ENCODE peak calls at places on chromosome 17, in four cellular contexts. One of them, this sample, is unnamed.
A peak's percentile ranks its signal among the peaks of the same experiment; 100 is the strongest.

GRCh38 chr17:28041844-28042656 is 427 bp upstream of the NLK start:
- DNase-seq in tibial artery: no peak
- DNase-seq in astrocyte of the spinal cord: no peak
- DNase-seq in neuronal stem cell: no peak
- DNase-seq in this sample: no peak

GRCh38 chr17:6657633-6658287 is 6.2 kb downstream of the C17orf100 start:
- DNase-seq in tibial artery: no peak
- DNase-seq in astrocyte of the spinal cord: no peak
- DNase-seq in neuronal stem cell: no peak
- DNase-seq in this sample: no peak

GRCh38 chr17:80832266-80832676 is 159.4 kb upstream of the CHMP6 start:
- DNase-seq in neuronal stem cell: no peak
- DNase-seq in astrocyte of the spinal cord: peak; percentile 75
- DNase-seq in tibial artery: no peak
- DNase-seq in this sample: peak; percentile 57

GRCh38 chr17:78826836-78827509 is 13.6 kb downstream of the USP36 start:
- DNase-seq in tibial artery: peak; percentile 49
- DNase-seq in neuronal stem cell: no peak
- DNase-seq in astrocyte of the spinal cord: no peak
- DNase-seq in this sample: no peak

GRCh38 chr17:67055041-67055443 is 10.7 kb downstream of the CACNG1 start:
- DNase-seq in astrocyte of the spinal cord: no peak
- DNase-seq in neuronal stem cell: no peak
- DNase-seq in tibial artery: no peak
- DNase-seq in this sample: no peak

GRCh38 chr17:81991684-81992513 is 14.5 kb downstream of the ASPSCR1 start:
- DNase-seq in tibial artery: peak; percentile 45
- DNase-seq in neuronal stem cell: peak; percentile 20
- DNase-seq in astrocyte of the spinal cord: peak; percentile 76
- DNase-seq in this sample: peak; percentile 22

GRCh38 chr17:29707212-29707571 is 84.5 kb upstream of the CORO6 start:
- DNase-seq in astrocyte of the spinal cord: no peak
- DNase-seq in tibial artery: no peak
- DNase-seq in neuronal stem cell: no peak
- DNase-seq in this sample: no peak

GRCh38 chr17:6626616-6627015 is 13.9 kb downstream of the KIAA0753 start:
- DNase-seq in neuronal stem cell: no peak
- DNase-seq in tibial artery: no peak
- DNase-seq in astrocyte of the spinal cord: no peak
- DNase-seq in this sample: no peak

GRCh38 chr17:41666336-41666680 is 22.4 kb upstream of the EIF1 start:
- DNase-seq in neuronal stem cell: peak; percentile 35
- DNase-seq in astrocyte of the spinal cord: peak; percentile 58
- DNase-seq in tibial artery: peak; percentile 32
- DNase-seq in this sample: peak; percentile 53

GRCh38 chr17:78132086-78132676 is 1.6 kb downstream of the TMC8 start:
- DNase-seq in neuronal stem cell: no peak
- DNase-seq in astrocyte of the spinal cord: no peak
- DNase-seq in tibial artery: no peak
- DNase-seq in this sample: no peak

GRCh38 chr17:76238847-76239537 is 1.3 kb downstream of the RNF157 start:
- DNase-seq in astrocyte of the spinal cord: no peak
- DNase-seq in tibial artery: no peak
- DNase-seq in neuronal stem cell: no peak
- DNase-seq in this sample: no peak
- H3K4me3 ChIP-seq in astrocyte of the spinal cord: no peak overlapping the region
- H3K4me3 ChIP-seq in tibial artery: no peak overlapping the region
- H3K4me3 ChIP-seq in neuronal stem cell: peak overlapping the region; percentile 68
- H3K4me3 ChIP-seq in this sample: no peak overlapping the region

GRCh38 chr17:1830288-1830687 is 483 bp downstream of the RPA1 start:
- DNase-seq in astrocyte of the spinal cord: peak; percentile 14
- DNase-seq in tibial artery: no peak
- DNase-seq in neuronal stem cell: peak; percentile 26
- DNase-seq in this sample: no peak

GRCh38 chr17:1829579-1830257 is at the start of the genes RPA1 and SMYD4:
- DNase-seq in tibial artery: peak; percentile 82
- DNase-seq in astrocyte of the spinal cord: peak; percentile 86
- DNase-seq in neuronal stem cell: peak; percentile 88
- DNase-seq in this sample: peak; percentile 65

GRCh38 chr17:1829189-1829578 is 518 bp downstream of the SMYD4 start:
- DNase-seq in neuronal stem cell: peak; percentile 5
- DNase-seq in tibial artery: no peak
- DNase-seq in astrocyte of the spinal cord: peak; percentile 1
- DNase-seq in this sample: peak; percentile 9

GRCh38 chr17:1839516-1839915 is 9.7 kb downstream of the RPA1 start:
- DNase-seq in astrocyte of the spinal cord: no peak
- DNase-seq in neuronal stem cell: no peak
- DNase-seq in tibial artery: no peak
- DNase-seq in this sample: no peak

DNA sequence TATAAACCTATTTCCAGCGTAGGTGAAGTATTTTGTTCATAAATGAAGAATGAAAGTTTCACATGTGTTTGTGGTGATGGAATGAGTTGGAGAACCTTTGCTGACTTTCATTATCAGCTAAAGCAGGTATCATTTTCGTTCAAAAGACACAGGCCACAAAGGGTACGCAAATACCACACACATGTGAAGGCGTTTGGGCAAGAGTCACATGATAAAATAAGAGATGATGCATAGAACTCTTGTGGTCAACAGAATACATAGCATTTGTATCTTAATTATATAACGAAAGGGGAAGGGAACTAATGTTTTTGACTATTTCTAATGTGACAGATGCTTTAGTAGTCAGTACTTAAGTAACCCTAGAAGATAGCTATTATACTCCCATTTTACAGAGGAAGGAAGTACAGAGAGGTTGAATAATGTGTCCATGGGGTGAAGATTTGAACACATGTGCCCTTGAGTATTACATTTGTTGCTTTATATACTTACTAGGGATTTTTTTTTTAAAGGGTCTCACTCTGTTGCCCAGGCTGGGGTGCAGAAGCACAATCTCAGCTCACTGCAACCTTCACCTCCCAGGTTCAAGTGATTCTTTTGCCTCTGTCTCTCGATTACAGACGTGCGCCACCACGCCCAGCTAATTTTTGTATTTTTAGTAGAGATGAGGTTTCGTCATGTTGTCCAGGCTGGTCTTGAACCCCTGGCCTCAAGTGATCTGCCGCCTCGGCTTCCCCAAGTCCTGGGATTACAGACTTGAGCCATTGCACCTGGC is 4.8 kb downstream of the RPA1 start:
- DNase-seq in tibial artery: no peak
- DNase-seq in astrocyte of the spinal cord: no peak
- DNase-seq in neuronal stem cell: no peak
- DNase-seq in this sample: no peak
- H3K4me3 ChIP-seq in tibial artery: no peak overlapping the region
- H3K4me3 ChIP-seq in astrocyte of the spinal cord: no peak overlapping the region
- H3K4me3 ChIP-seq in neuronal stem cell: no peak overlapping the region
- H3K4me3 ChIP-seq in this sample: no peak overlapping the region

GRCh38 chr17:39700148-39700987 is 504 bp downstream of the ERBB2 start:
- DNase-seq in neuronal stem cell: no peak
- DNase-seq in astrocyte of the spinal cord: peak; percentile 37
- DNase-seq in tibial artery: no peak
- DNase-seq in this sample: peak; percentile 9

GRCh38 chr17:39701012-39701783 is 1.3 kb downstream of the ERBB2 start:
- DNase-seq in neuronal stem cell: no peak
- DNase-seq in astrocyte of the spinal cord: no peak
- DNase-seq in tibial artery: no peak
- DNase-seq in this sample: no peak

GRCh38 chr17:39697961-39698360 is 1.9 kb upstream of the ERBB2 start:
- DNase-seq in astrocyte of the spinal cord: no peak
- DNase-seq in neuronal stem cell: no peak
- DNase-seq in tibial artery: no peak
- DNase-seq in this sample: no peak

GRCh38 chr17:39701784-39702422 is 2.0 kb downstream of the ERBB2 start:
- DNase-seq in neuronal stem cell: no peak
- DNase-seq in tibial artery: no peak
- DNase-seq in astrocyte of the spinal cord: no peak
- DNase-seq in this sample: no peak

GRCh38 chr17:39699818-39700147 is at the start of gene ERBB2:
- DNase-seq in neuronal stem cell: no peak
- DNase-seq in astrocyte of the spinal cord: peak; percentile 79
- DNase-seq in tibial artery: peak; percentile 81
- DNase-seq in this sample: peak; percentile 68
- H3K4me3 ChIP-seq in neuronal stem cell: peak within 1 kb of the TSS; percentile 80
- H3K4me3 ChIP-seq in astrocyte of the spinal cord: peak within 1 kb of the TSS; percentile 70
- H3K4me3 ChIP-seq in tibial artery: peak within 1 kb of the TSS; percentile 100
- H3K4me3 ChIP-seq in this sample: peak within 1 kb of the TSS; percentile 72

GRCh38 chr17:3915642-3916012 is 638 bp downstream of the P2RX1 start:
- DNase-seq in neuronal stem cell: no peak
- DNase-seq in tibial artery: no peak
- DNase-seq in astrocyte of the spinal cord: no peak
- DNase-seq in this sample: no peak
- H3K4me3 ChIP-seq in neuronal stem cell: no peak overlapping the region
- H3K4me3 ChIP-seq in tibial artery: peak overlapping the region; percentile 53
- H3K4me3 ChIP-seq in astrocyte of the spinal cord: no peak overlapping the region
- H3K4me3 ChIP-seq in this sample: no peak overlapping the region

GRCh38 chr17:59837362-59838195 is 55.2 kb downstream of the TUBD1 start:
- DNase-seq in astrocyte of the spinal cord: peak; percentile 100
- DNase-seq in tibial artery: peak; percentile 81
- DNase-seq in neuronal stem cell: peak; percentile 76
- DNase-seq in this sample: peak; percentile 99
- H3K4me3 ChIP-seq in astrocyte of the spinal cord: peak overlapping the region; percentile 80
- H3K4me3 ChIP-seq in tibial artery: peak overlapping the region; percentile 63
- H3K4me3 ChIP-seq in neuronal stem cell: peak overlapping the region; percentile 86
- H3K4me3 ChIP-seq in this sample: peak overlapping the region; percentile 76

This sample was measured in brain microvascular endothelial cell.